ENCODE peak calls at places on chromosomes 5 and 9, in seven cellular contexts. N is lower leg skin, Y is endothelial cell, T is NB4, S is heart left ventricle, L is sigmoid colon, I is B cell. F is an unnamed sample.

GRCh38 chr5:145811834-145812625 is 23.1 kb downstream of the PRELID2 start:
- DNase-seq in N (no peak), L (no peak), S (no peak), T (peak), Y (peak), I (no peak), F (no peak)

GRCh38 chr5:178346607-178347334 is 114.2 kb upstream of the PHYKPL start:
- DNase-seq in S (peak), L (no peak), N (no peak), I (no peak), Y (no peak), T (no peak), F (no peak)

GRCh38 chr9:92952861-92953620 is 5.7 kb downstream of the FGD3 start:
- DNase-seq in I (no peak), S (no peak), Y (no peak), N (no peak), T (no peak), L (no peak), F (no peak)

GRCh38 chr9:95074632-95075269 is 242.8 kb downstream of the FANCC start:
- DNase-seq in Y (no peak), I (no peak), T (no peak), N (no peak), L (peak), S (no peak), F (no peak)

GRCh38 chr5:147578228-147579024 is 68.6 kb upstream of the DPYSL3 start:
- DNase-seq in Y (peak), L (no peak), S (no peak), I (no peak), N (no peak), T (peak), F (no peak)

GRCh38 chr9:106857811-106858470 is 5.0 kb upstream of the ZNF462 start:
- DNase-seq in Y (no peak), S (no peak), L (no peak), I (no peak), N (no peak), T (no peak), F (no peak)

GRCh38 chr5:94782376-94782775 is 163.9 kb downstream of the SLF1 start:
- DNase-seq in I (no peak), S (no peak), Y (no peak), N (no peak), L (no peak), T (no peak), F (no peak)

GRCh38 chr9:27791311-27791710 is 218.0 kb upstream of the C9orf72 start:
- DNase-seq in S (no peak), T (no peak), I (no peak), N (no peak), Y (no peak), L (no peak), F (no peak)

GRCh38 chr5:149271717-149272558 is at the start of gene AFAP1L1:
- DNase-seq in L (peak), N (peak), Y (peak), S (peak), T (peak), I (peak), F (no peak)

GRCh38 chr9:81635526-81636279 is 53.6 kb downstream of the TLE1 start:
- DNase-seq in S (no peak), Y (no peak), N (no peak), T (no peak), I (no peak), L (no peak), F (no peak)

GRCh38 chr9:69090943-69091342 is 55.4 kb downstream of the FXN start:
- DNase-seq in T (no peak), I (no peak), Y (no peak), L (no peak), S (no peak), N (no peak), F (no peak)

GRCh38 chr5:138274189-138274853 is at the start of gene GFRA3:
- DNase-seq in S (no peak), N (no peak), L (peak), Y (peak), I (peak), T (peak), F (peak)

GRCh38 chr9:91571036-91571435 is 147.4 kb upstream of the NFIL3 start:
- DNase-seq in T (no peak), L (no peak), I (no peak), N (no peak), S (no peak), Y (no peak), F (no peak)

GRCh38 chr5:78367318-78367991 is 7.0 kb downstream of the SCAMP1 start:
- DNase-seq in I (no peak), S (no peak), N (no peak), T (peak), Y (no peak), L (no peak), F (peak)

GRCh38 chr9:92535940-92536850 is at the start of gene ECM2:
- DNase-seq in L (no peak), I (no peak), N (no peak), S (no peak), Y (no peak), T (no peak), F (no peak)

GRCh38 chr9:15268317-15268716 is 38.7 kb downstream of the TTC39B start:
- DNase-seq in T (no peak), L (no peak), N (no peak), Y (no peak), S (no peak), I (no peak), F (no peak)

GRCh38 chr9:121684381-121685145 is 33.1 kb downstream of the DAB2IP start:
- DNase-seq in I (peak), T (peak), L (peak), N (no peak), S (peak), Y (peak), F (peak)

GRCh38 chr9:33311953-33312352 is 21.6 kb downstream of the NFX1 start:
- DNase-seq in Y (no peak), T (no peak), S (no peak), N (no peak), I (no peak), L (no peak), F (no peak)

GRCh38 chr5:96067251-96067650 is 105.6 kb upstream of the ELL2 start:
- DNase-seq in Y (no peak), I (no peak), L (no peak), S (no peak), T (no peak), N (no peak), F (no peak)

GRCh38 chr5:6785161-6785860 is 72.1 kb downstream of the TENT4A start:
- DNase-seq in I (no peak), S (no peak), Y (no peak), N (no peak), T (no peak), L (no peak), F (no peak)

GRCh38 chr9:100591139-100591538 is 13.3 kb downstream of the CAVIN4 start:
- DNase-seq in Y (no peak), N (no peak), L (no peak), S (no peak), T (no peak), I (no peak), F (no peak)

GRCh38 chr9:87713278-87713989 is 12.5 kb upstream of the CTSL start:
- DNase-seq in S (peak), N (peak), T (peak), Y (no peak), I (no peak), L (peak), F (no peak)

GRCh38 chr9:111118256-111118950 is 80.1 kb upstream of the LPAR1 start:
- DNase-seq in I (no peak), L (no peak), T (no peak), S (no peak), Y (no peak), N (no peak), F (no peak)

GRCh38 chr9:76373173-76373771 is 21.0 kb downstream of the RFK start:
- DNase-seq in I (no peak), Y (no peak), S (peak), T (no peak), N (peak), L (peak), F (no peak)

GRCh38 chr5:159576902-159577301 is 246.6 kb upstream of the IL12B start:
- DNase-seq in Y (no peak), S (no peak), N (no peak), I (no peak), T (peak), L (no peak), F (no peak)

GRCh38 chr5:175797521-175798038 is 73.8 kb upstream of the CPLX2 start:
- DNase-seq in I (no peak), Y (peak), L (no peak), S (no peak), T (no peak), N (no peak), F (no peak)

GRCh38 chr9:132182609-132183073 is 20.8 kb downstream of the NTNG2 start:
- DNase-seq in T (no peak), Y (peak), N (no peak), L (no peak), I (no peak), S (no peak), F (no peak)
- TF ChIP-seq CTCF in T (no peak), Y (no peak), N (no peak), L (no peak), I (no peak), S (peak), F (no peak)

DNA sequence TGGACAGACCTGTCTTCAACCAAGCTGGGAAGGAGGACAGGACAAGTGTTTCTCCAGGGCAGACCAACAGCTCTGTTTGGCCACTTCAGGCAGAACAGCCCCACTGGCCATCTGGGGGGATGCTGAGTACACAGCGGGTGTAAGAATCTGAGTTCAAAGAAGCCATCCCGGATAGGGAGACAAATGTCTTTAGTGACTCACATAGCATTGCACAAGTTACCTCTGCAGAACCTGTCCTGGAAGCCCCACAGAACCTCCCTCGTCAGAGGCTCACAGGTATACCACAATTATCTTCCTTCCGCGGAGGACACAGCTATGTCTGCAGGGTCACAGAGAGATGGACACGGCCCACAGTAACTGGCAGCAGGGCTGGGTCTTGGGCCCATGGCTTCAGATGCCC is 2.0 kb downstream of the OR2V2 start:
- DNase-seq in L (no peak), Y (no peak), I (no peak), S (no peak), T (no peak), N (no peak), F (no peak)
- TF ChIP-seq CTCF in L (no peak), Y (no peak), I (no peak), S (no peak), T (no peak), N (no peak), F (no peak)

GRCh38 chr9:138112090-138112748 is 234.6 kb downstream of the CACNA1B start:
- DNase-seq in I (no peak), N (no peak), L (no peak), Y (no peak), T (no peak), S (no peak), F (peak)
- TF ChIP-seq CTCF in I (no peak), N (no peak), L (no peak), Y (no peak), T (no peak), S (no peak), F (no peak)

GRCh38 chr5:168433982-168434381 is 52.3 kb upstream of the RARS1 start:
- DNase-seq in N (no peak), T (no peak), Y (no peak), S (no peak), I (no peak), L (no peak), F (no peak)

GRCh38 chr5:168434746-168435321 is 51.4 kb upstream of the RARS1 start:
- DNase-seq in I (no peak), N (no peak), Y (no peak), T (no peak), S (no peak), L (no peak), F (no peak)

GRCh38 chr5:168430303-168430702 is 56.0 kb upstream of the RARS1 start:
- DNase-seq in Y (no peak), N (no peak), S (no peak), T (no peak), I (no peak), L (no peak), F (no peak)

GRCh38 chr5:168428552-168428951 is 57.7 kb upstream of the RARS1 start:
- DNase-seq in S (no peak), L (no peak), Y (no peak), T (no peak), N (no peak), I (no peak), F (no peak)

DNA sequence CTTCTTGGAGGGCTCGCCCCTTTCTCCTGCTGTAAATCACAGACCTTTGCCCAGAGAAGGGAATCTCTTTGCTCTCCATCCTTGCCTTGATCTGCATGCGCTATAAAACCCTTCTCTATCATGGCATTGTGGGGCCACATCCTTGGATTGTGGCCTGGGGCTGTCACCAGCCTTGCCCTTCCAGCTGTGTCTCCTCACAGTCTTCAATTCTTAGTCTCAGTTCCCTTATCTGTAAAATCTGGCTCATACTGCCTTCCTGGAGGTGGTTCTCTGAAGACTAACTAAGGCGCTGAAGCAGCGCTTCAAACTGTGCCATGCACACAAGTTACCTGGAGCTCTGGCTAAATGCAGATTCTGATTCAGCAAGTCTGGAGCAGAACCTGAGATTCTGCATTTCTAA is 53.4 kb upstream of the RARS1 start:
- DNase-seq in N (no peak), T (no peak), L (no peak), Y (no peak), I (no peak), S (no peak), F (no peak)
- TF ChIP-seq CTCF in N (no peak), T (no peak), L (no peak), Y (no peak), I (no peak), S (no peak), F (no peak)

GRCh38 chr5:89728134-89728533 is 681.4 kb downstream of the CETN3 start:
- DNase-seq in S (no peak), I (peak), N (no peak), L (no peak), T (no peak), Y (no peak), F (no peak)

GRCh38 chr5:89728750-89729149 is 680.8 kb downstream of the CETN3 start:
- DNase-seq in Y (no peak), N (peak), T (no peak), L (peak), I (no peak), S (peak), F (no peak)

GRCh38 chr5:89735108-89735507 is 674.4 kb downstream of the CETN3 start:
- DNase-seq in T (no peak), S (no peak), Y (no peak), N (no peak), I (no peak), L (no peak), F (no peak)

GRCh38 chr5:89733772-89734171 is 675.8 kb downstream of the CETN3 start:
- DNase-seq in I (peak), L (no peak), S (no peak), N (no peak), T (no peak), Y (no peak), F (no peak)

GRCh38 chr5:89729623-89730390 is 679.7 kb downstream of the CETN3 start:
- DNase-seq in L (no peak), S (no peak), I (peak), N (no peak), Y (no peak), T (no peak), F (no peak)
- TF ChIP-seq CTCF in L (no peak), S (no peak), I (no peak), N (no peak), Y (no peak), T (no peak), F (no peak)

GRCh38 chr5:36944607-36945225 is 68.1 kb downstream of the NIPBL start:
- DNase-seq in S (no peak), L (no peak), Y (no peak), I (peak), T (peak), N (no peak), F (peak)
- TF ChIP-seq CTCF in S (peak), L (no peak), Y (peak), I (peak), T (no peak), N (no peak), F (peak)